ENCODE peak calls at places on chromosomes 12 and 14, in four cellular contexts. H, U, L and C are unnamed samples.

GRCh38 chr12:27610380-27610779 is 85.9 kb upstream of the REP15 start:
- DNase-seq in H (no peak), U (peak), L (peak), C (no peak)

GRCh38 chr14:94058674-94059138 is 22.3 kb downstream of the DDX24 start:
- DNase-seq in H (no peak), U (no peak), L (no peak), C (no peak)

GRCh38 chr14:44463386-44464004 is 43.6 kb downstream of the FSCB start:
- DNase-seq in H (no peak), U (no peak), L (peak), C (no peak)

GRCh38 chr14:102338724-102339123 is 19.2 kb downstream of the ZNF839 start:
- DNase-seq in H (peak), U (no peak), L (no peak), C (no peak)

GRCh38 chr14:75619598-75619997 is 41.1 kb downstream of the ERG28 start:
- DNase-seq in H (no peak), U (no peak), L (no peak), C (no peak)

GRCh38 chr14:77158175-77158908 is 16.8 kb upstream of the ZDHHC22 start:
- DNase-seq in H (no peak), U (peak), L (peak), C (no peak)

GRCh38 chr14:52827426-52827825 is 36.0 kb upstream of the GNPNAT1 start:
- DNase-seq in H (no peak), U (no peak), L (no peak), C (no peak)

GRCh38 chr12:72323881-72324280 is 51.7 kb downstream of the TRHDE start:
- DNase-seq in H (no peak), U (no peak), L (no peak), C (no peak)

GRCh38 chr12:67709367-67709954 is 60.9 kb downstream of the DYRK2 start:
- DNase-seq in H (no peak), U (no peak), L (no peak), C (no peak)